ENCODE peak calls at places on chromosomes 3 and 15, in seven cellular contexts. One of them, this sample, is unnamed.

GRCh38 chr3:38005076-38006020 is 14.8 kb downstream of the VILL start:
- DNase-seq in fibroblast of mammary gland: no peak
- DNase-seq in cardiac fibroblast: no peak
- DNase-seq in astrocyte of the cerebellum: no peak
- DNase-seq in lower lobe of right lung: peak; percentile 46
- DNase-seq in GM23338: no peak
- DNase-seq in dorsolateral prefrontal cortex: peak; percentile 41
- DNase-seq in this sample: no peak

GRCh38 chr3:10475983-10476382 is 29.4 kb downstream of the ATP2B2 start:
- DNase-seq in astrocyte of the cerebellum: no peak
- DNase-seq in cardiac fibroblast: no peak
- DNase-seq in lower lobe of right lung: no peak
- DNase-seq in GM23338: no peak
- DNase-seq in dorsolateral prefrontal cortex: no peak
- DNase-seq in fibroblast of mammary gland: no peak
- DNase-seq in this sample: no peak

GRCh38 chr3:197960694-197961581 is 921 bp downstream of the LMLN start:
- DNase-seq in GM23338: no peak
- DNase-seq in astrocyte of the cerebellum: no peak
- DNase-seq in cardiac fibroblast: peak; percentile 66
- DNase-seq in lower lobe of right lung: no peak
- DNase-seq in dorsolateral prefrontal cortex: no peak
- DNase-seq in fibroblast of mammary gland: peak; percentile 66
- DNase-seq in this sample: peak; percentile 26

GRCh38 chr3:193910886-193911738 is 224.8 kb upstream of the HES1 start:
- DNase-seq in astrocyte of the cerebellum: no peak
- DNase-seq in dorsolateral prefrontal cortex: no peak
- DNase-seq in fibroblast of mammary gland: no peak
- DNase-seq in lower lobe of right lung: peak; percentile 51
- DNase-seq in GM23338: peak; percentile 12
- DNase-seq in cardiac fibroblast: no peak
- DNase-seq in this sample: no peak

GRCh38 chr15:66895794-66896453 is 169.5 kb upstream of the SMAD3 start:
- DNase-seq in GM23338: no peak
- DNase-seq in astrocyte of the cerebellum: no peak
- DNase-seq in cardiac fibroblast: no peak
- DNase-seq in lower lobe of right lung: no peak
- DNase-seq in dorsolateral prefrontal cortex: no peak
- DNase-seq in fibroblast of mammary gland: no peak
- DNase-seq in this sample: no peak

GRCh38 chr3:144801890-144802289 is 830.3 kb downstream of the DIPK2A start:
- DNase-seq in cardiac fibroblast: no peak
- DNase-seq in astrocyte of the cerebellum: no peak
- DNase-seq in lower lobe of right lung: peak; percentile 16
- DNase-seq in GM23338: no peak
- DNase-seq in dorsolateral prefrontal cortex: no peak
- DNase-seq in fibroblast of mammary gland: no peak
- DNase-seq in this sample: no peak

GRCh38 chr3:23676093-23676492 is 129.7 kb upstream of the UBE2E1 start:
- DNase-seq in GM23338: no peak
- DNase-seq in dorsolateral prefrontal cortex: no peak
- DNase-seq in fibroblast of mammary gland: peak; percentile 55
- DNase-seq in lower lobe of right lung: no peak
- DNase-seq in cardiac fibroblast: peak; percentile 49
- DNase-seq in astrocyte of the cerebellum: no peak
- DNase-seq in this sample: no peak

GRCh38 chr3:14311722-14312121 is 90.7 kb upstream of the SLC6A6 start:
- DNase-seq in astrocyte of the cerebellum: no peak
- DNase-seq in GM23338: no peak
- DNase-seq in lower lobe of right lung: no peak
- DNase-seq in dorsolateral prefrontal cortex: no peak
- DNase-seq in fibroblast of mammary gland: no peak
- DNase-seq in cardiac fibroblast: no peak
- DNase-seq in this sample: no peak

GRCh38 chr3:65778966-65779365 is 259.8 kb downstream of the MAGI1 start:
- DNase-seq in astrocyte of the cerebellum: peak; percentile 22
- DNase-seq in GM23338: no peak
- DNase-seq in fibroblast of mammary gland: no peak
- DNase-seq in dorsolateral prefrontal cortex: no peak
- DNase-seq in cardiac fibroblast: no peak
- DNase-seq in lower lobe of right lung: no peak
- DNase-seq in this sample: no peak

GRCh38 chr15:73004462-73004861 is 47.8 kb upstream of the NEO1 start:
- DNase-seq in dorsolateral prefrontal cortex: no peak
- DNase-seq in astrocyte of the cerebellum: no peak
- DNase-seq in GM23338: no peak
- DNase-seq in cardiac fibroblast: no peak
- DNase-seq in lower lobe of right lung: no peak
- DNase-seq in fibroblast of mammary gland: no peak
- DNase-seq in this sample: no peak

GRCh38 chr15:48507416-48508065 is 138.0 kb downstream of the FBN1 start:
- DNase-seq in lower lobe of right lung: no peak
- DNase-seq in GM23338: peak; percentile 87
- DNase-seq in fibroblast of mammary gland: peak; percentile 81
- DNase-seq in dorsolateral prefrontal cortex: no peak
- DNase-seq in cardiac fibroblast: peak; percentile 85
- DNase-seq in astrocyte of the cerebellum: peak; percentile 49
- DNase-seq in this sample: peak; percentile 80

GRCh38 chr3:12771236-12771635 is 12.2 kb upstream of the TMEM40 start:
- DNase-seq in GM23338: no peak
- DNase-seq in dorsolateral prefrontal cortex: no peak
- DNase-seq in cardiac fibroblast: no peak
- DNase-seq in astrocyte of the cerebellum: no peak
- DNase-seq in lower lobe of right lung: no peak
- DNase-seq in fibroblast of mammary gland: no peak
- DNase-seq in this sample: no peak
- TF ChIP-seq CTCF in GM23338: no peak
- TF ChIP-seq CTCF in dorsolateral prefrontal cortex: no peak
- TF ChIP-seq CTCF in cardiac fibroblast: no peak
- TF ChIP-seq CTCF in astrocyte of the cerebellum: no peak
- TF ChIP-seq CTCF in lower lobe of right lung: no peak
- TF ChIP-seq CTCF in fibroblast of mammary gland: no peak
- TF ChIP-seq CTCF in this sample: no peak

GRCh38 chr3:58351920-58352319 is 19.2 kb downstream of the PXK start:
- DNase-seq in cardiac fibroblast: no peak
- DNase-seq in lower lobe of right lung: no peak
- DNase-seq in astrocyte of the cerebellum: no peak
- DNase-seq in fibroblast of mammary gland: no peak
- DNase-seq in GM23338: peak; percentile 43
- DNase-seq in dorsolateral prefrontal cortex: no peak
- DNase-seq in this sample: no peak
- H3K4me3 ChIP-seq in cardiac fibroblast: no peak overlapping the region
- H3K4me3 ChIP-seq in lower lobe of right lung: no peak overlapping the region
- H3K4me3 ChIP-seq in astrocyte of the cerebellum: no peak overlapping the region
- H3K4me3 ChIP-seq in fibroblast of mammary gland: no peak overlapping the region
- H3K4me3 ChIP-seq in GM23338: no peak overlapping the region
- H3K4me3 ChIP-seq in dorsolateral prefrontal cortex: no peak overlapping the region
- H3K4me3 ChIP-seq in this sample: no peak overlapping the region

GRCh38 chr3:76683256-76683655 is 356.6 kb upstream of the ROBO2 start:
- DNase-seq in GM23338: no peak
- DNase-seq in lower lobe of right lung: no peak
- DNase-seq in cardiac fibroblast: no peak
- DNase-seq in astrocyte of the cerebellum: no peak
- DNase-seq in dorsolateral prefrontal cortex: no peak
- DNase-seq in fibroblast of mammary gland: no peak
- DNase-seq in this sample: no peak

GRCh38 chr3:76684946-76685345 is 355.0 kb upstream of the ROBO2 start:
- DNase-seq in cardiac fibroblast: no peak
- DNase-seq in astrocyte of the cerebellum: no peak
- DNase-seq in lower lobe of right lung: no peak
- DNase-seq in GM23338: no peak
- DNase-seq in fibroblast of mammary gland: no peak
- DNase-seq in dorsolateral prefrontal cortex: no peak
- DNase-seq in this sample: no peak

DNA sequence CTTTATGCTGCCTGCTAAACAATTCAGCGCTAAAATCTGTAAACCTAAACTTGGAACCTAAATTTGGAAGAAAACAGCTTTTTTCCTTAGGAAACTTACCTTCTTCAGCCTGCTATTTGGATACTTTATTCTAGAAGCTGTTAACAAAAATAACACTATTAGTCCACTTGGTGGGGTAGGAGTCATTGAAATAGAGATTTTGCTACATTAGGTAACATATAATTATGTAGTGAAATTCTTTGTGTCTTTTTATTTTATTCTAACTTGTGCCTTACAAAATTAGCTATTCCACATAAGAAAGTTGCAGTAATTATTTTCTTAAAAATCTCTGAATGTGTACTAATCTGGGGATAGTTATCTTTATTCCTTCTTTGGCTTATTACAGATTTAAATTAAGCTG is 360.4 kb upstream of the ROBO2 start:
- DNase-seq in fibroblast of mammary gland: no peak
- DNase-seq in dorsolateral prefrontal cortex: no peak
- DNase-seq in lower lobe of right lung: no peak
- DNase-seq in GM23338: peak; percentile 42
- DNase-seq in astrocyte of the cerebellum: no peak
- DNase-seq in cardiac fibroblast: no peak
- DNase-seq in this sample: no peak
- TF ChIP-seq CTCF in fibroblast of mammary gland: no peak
- TF ChIP-seq CTCF in dorsolateral prefrontal cortex: no peak
- TF ChIP-seq CTCF in lower lobe of right lung: no peak
- TF ChIP-seq CTCF in GM23338: peak; percentile 54
- TF ChIP-seq CTCF in astrocyte of the cerebellum: no peak
- TF ChIP-seq CTCF in cardiac fibroblast: no peak
- TF ChIP-seq CTCF in this sample: no peak

GRCh38 chr3:30671527-30672286 is 65.3 kb downstream of the TGFBR2 start:
- DNase-seq in lower lobe of right lung: no peak
- DNase-seq in astrocyte of the cerebellum: no peak
- DNase-seq in GM23338: no peak
- DNase-seq in cardiac fibroblast: no peak
- DNase-seq in fibroblast of mammary gland: no peak
- DNase-seq in dorsolateral prefrontal cortex: no peak
- DNase-seq in this sample: no peak
- H3K4me3 ChIP-seq in lower lobe of right lung: no peak overlapping the region
- H3K4me3 ChIP-seq in astrocyte of the cerebellum: no peak overlapping the region
- H3K4me3 ChIP-seq in GM23338: no peak overlapping the region
- H3K4me3 ChIP-seq in cardiac fibroblast: no peak overlapping the region
- H3K4me3 ChIP-seq in fibroblast of mammary gland: no peak overlapping the region
- H3K4me3 ChIP-seq in dorsolateral prefrontal cortex: no peak overlapping the region
- H3K4me3 ChIP-seq in this sample: no peak overlapping the region

GRCh38 chr15:53811530-53811929 is 52.1 kb upstream of the WDR72 start:
- DNase-seq in lower lobe of right lung: no peak
- DNase-seq in GM23338: peak; percentile 45
- DNase-seq in cardiac fibroblast: peak; percentile 16
- DNase-seq in astrocyte of the cerebellum: peak; percentile 9
- DNase-seq in dorsolateral prefrontal cortex: no peak
- DNase-seq in fibroblast of mammary gland: peak; percentile 11
- DNase-seq in this sample: peak; percentile 0
- TF ChIP-seq CTCF in lower lobe of right lung: peak; percentile 21
- TF ChIP-seq CTCF in GM23338: peak; percentile 52
- TF ChIP-seq CTCF in cardiac fibroblast: no peak
- TF ChIP-seq CTCF in astrocyte of the cerebellum: no peak
- TF ChIP-seq CTCF in dorsolateral prefrontal cortex: no peak
- TF ChIP-seq CTCF in fibroblast of mammary gland: no peak
- TF ChIP-seq CTCF in this sample: no peak

DNA sequence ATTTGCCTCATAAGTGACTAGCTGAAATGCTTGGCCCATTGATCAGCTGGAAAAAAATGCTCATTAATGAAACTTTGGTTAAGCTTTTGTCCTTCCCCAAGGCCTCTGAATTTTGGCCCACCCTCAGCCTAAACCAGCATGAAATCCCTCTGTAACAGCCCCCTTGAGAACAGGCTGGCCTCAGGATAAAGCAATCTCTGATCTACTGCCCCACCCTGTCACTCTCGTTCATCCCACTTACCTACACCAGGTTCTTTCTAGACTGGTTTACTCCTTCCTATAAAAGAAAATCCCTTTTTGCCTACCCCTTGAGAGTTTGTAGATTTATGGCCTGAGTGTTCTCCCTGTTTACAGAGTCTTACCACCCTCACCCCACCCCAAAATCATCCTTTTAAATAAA is 3.4 kb upstream of the AEN start:
- DNase-seq in fibroblast of mammary gland: no peak
- DNase-seq in GM23338: no peak
- DNase-seq in dorsolateral prefrontal cortex: no peak
- DNase-seq in cardiac fibroblast: no peak
- DNase-seq in lower lobe of right lung: no peak
- DNase-seq in astrocyte of the cerebellum: no peak
- DNase-seq in this sample: no peak
- H3K4me3 ChIP-seq in fibroblast of mammary gland: no peak overlapping the region
- H3K4me3 ChIP-seq in GM23338: no peak overlapping the region
- H3K4me3 ChIP-seq in dorsolateral prefrontal cortex: no peak overlapping the region
- H3K4me3 ChIP-seq in cardiac fibroblast: no peak overlapping the region
- H3K4me3 ChIP-seq in lower lobe of right lung: no peak overlapping the region
- H3K4me3 ChIP-seq in astrocyte of the cerebellum: no peak overlapping the region
- H3K4me3 ChIP-seq in this sample: no peak overlapping the region

DNA sequence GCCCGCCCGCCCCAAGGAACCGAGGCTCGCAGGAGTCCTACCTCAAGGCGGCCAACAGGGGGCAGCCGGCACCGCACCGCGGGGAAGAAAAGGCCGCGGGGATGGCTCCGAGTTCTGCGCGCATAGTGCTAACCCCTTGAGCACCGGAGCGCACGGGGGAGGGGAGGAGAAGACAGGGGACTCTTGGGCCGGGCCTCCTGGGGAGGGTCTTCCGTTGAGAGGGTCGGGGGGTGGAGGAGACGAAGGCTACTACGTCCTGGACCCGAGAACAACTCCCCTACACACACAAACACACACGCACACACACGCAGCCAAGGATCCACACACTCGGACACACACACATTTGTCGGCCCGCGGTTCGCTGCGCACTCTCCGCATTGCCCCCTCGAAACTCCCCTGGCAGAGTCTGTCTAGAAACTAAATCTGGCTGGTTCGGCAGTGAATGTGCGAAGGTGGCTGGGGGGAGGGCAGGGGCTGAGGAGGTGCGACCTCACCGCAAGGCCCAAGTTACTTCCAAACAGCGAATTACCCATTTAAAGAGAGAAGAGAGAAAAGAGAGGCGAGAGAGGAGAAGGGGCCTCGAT is 1.8 kb downstream of the WNT5A start:
- DNase-seq in lower lobe of right lung: peak; percentile 84
- DNase-seq in GM23338: peak; percentile 95
- DNase-seq in dorsolateral prefrontal cortex: peak; percentile 79
- DNase-seq in cardiac fibroblast: peak; percentile 92
- DNase-seq in fibroblast of mammary gland: peak; percentile 85
- DNase-seq in astrocyte of the cerebellum: peak; percentile 82
- DNase-seq in this sample: peak; percentile 87
- TF ChIP-seq CTCF in lower lobe of right lung: peak; percentile 79
- TF ChIP-seq CTCF in GM23338: peak; percentile 29
- TF ChIP-seq CTCF in dorsolateral prefrontal cortex: peak; percentile 93
- TF ChIP-seq CTCF in cardiac fibroblast: peak; percentile 79
- TF ChIP-seq CTCF in fibroblast of mammary gland: peak; percentile 57
- TF ChIP-seq CTCF in astrocyte of the cerebellum: peak; percentile 63
- TF ChIP-seq CTCF in this sample: peak; percentile 80

GRCh38 chr3:30493912-30494311 is 112.5 kb upstream of the TGFBR2 start:
- DNase-seq in lower lobe of right lung: no peak
- DNase-seq in dorsolateral prefrontal cortex: no peak
- DNase-seq in GM23338: no peak
- DNase-seq in fibroblast of mammary gland: peak; percentile 99
- DNase-seq in cardiac fibroblast: peak; percentile 92
- DNase-seq in astrocyte of the cerebellum: no peak
- DNase-seq in this sample: peak; percentile 88
- H3K4me3 ChIP-seq in lower lobe of right lung: no peak overlapping the region
- H3K4me3 ChIP-seq in dorsolateral prefrontal cortex: no peak overlapping the region
- H3K4me3 ChIP-seq in GM23338: no peak overlapping the region
- H3K4me3 ChIP-seq in fibroblast of mammary gland: no peak overlapping the region
- H3K4me3 ChIP-seq in cardiac fibroblast: no peak overlapping the region
- H3K4me3 ChIP-seq in astrocyte of the cerebellum: no peak overlapping the region
- H3K4me3 ChIP-seq in this sample: no peak overlapping the region